ENCODE peak calls at places on chromosome 3, in ten cellular contexts. Z, C, D, H, L, G, S, B, W and U are unnamed samples.

GRCh38 chr3:115792206-115792955 is 169.1 kb downstream of the GAP43 start:
- DNase-seq in C (no peak), Z (no peak), B (no peak), W (no peak), S (no peak), G (no peak), D (no peak), L (no peak), H (no peak), U (no peak)

GRCh38 chr3:184584001-184584891 is 22.7 kb downstream of the EPHB3 start:
- DNase-seq in W (no peak), D (no peak), L (no peak), H (peak; percentile 64), G (no peak), B (no peak), C (no peak), Z (no peak), S (no peak), U (no peak)

GRCh38 chr3:3127432-3128010 is 781 bp downstream of the TRNT1 start:
- DNase-seq in Z (no peak), D (no peak), S (no peak), H (no peak), W (no peak), C (no peak), G (no peak), B (no peak), L (no peak), U (no peak)

GRCh38 chr3:42980209-42980608 is 1.1 kb downstream of the GASK1A start:
- DNase-seq in Z (no peak), B (no peak), S (no peak), G (no peak), H (no peak), D (no peak), L (no peak), W (no peak), C (no peak), U (no peak)

GRCh38 chr3:179323197-179323901 is 518 bp downstream of the ZNF639 start:
- DNase-seq in B (peak; percentile 65), L (peak; percentile 72), S (peak; percentile 60), W (peak; percentile 69), D (peak; percentile 77), Z (peak; percentile 58), C (peak; percentile 80), H (peak; percentile 75), G (peak; percentile 49), U (peak; percentile 76)

GRCh38 chr3:179020112-179020511 is 51.5 kb downstream of the ZMAT3 start:
- DNase-seq in Z (no peak), S (no peak), L (no peak), B (no peak), C (no peak), G (no peak), W (no peak), H (no peak), D (no peak), U (no peak)

GRCh38 chr3:54630111-54630623 is 297.7 kb downstream of the LRTM1 start:
- DNase-seq in S (no peak), C (no peak), H (no peak), W (no peak), B (no peak), D (no peak), L (no peak), Z (no peak), G (no peak), U (no peak)

GRCh38 chr3:169264711-169265110 is 398.8 kb downstream of the MECOM start:
- DNase-seq in D (peak; percentile 22), C (peak; percentile 52), W (peak; percentile 66), L (peak; percentile 45), S (no peak), B (no peak), Z (no peak), H (no peak), G (no peak), U (no peak)

GRCh38 chr3:36866358-36866757 is 78.5 kb downstream of the TRANK1 start:
- DNase-seq in W (no peak), S (no peak), D (no peak), G (no peak), C (no peak), H (no peak), L (no peak), Z (no peak), B (no peak), U (no peak)

GRCh38 chr3:15815696-15816095 is 17.9 kb upstream of the ANKRD28 start:
- DNase-seq in G (no peak), H (no peak), S (no peak), Z (no peak), B (no peak), W (no peak), L (no peak), C (no peak), D (no peak), U (no peak)

GRCh38 chr3:32758375-32758753 is 59.4 kb upstream of the TRIM71 start:
- DNase-seq in B (no peak), C (no peak), D (no peak), G (no peak), S (no peak), H (no peak), Z (no peak), W (no peak), L (no peak), U (no peak)

GRCh38 chr3:135918600-135918999 is 46.9 kb upstream of the PPP2R3A start:
- DNase-seq in W (no peak), B (no peak), S (no peak), D (no peak), L (no peak), Z (no peak), H (no peak), C (no peak), G (no peak), U (no peak)

GRCh38 chr3:172102123-172102882 is 62.9 kb downstream of the FNDC3B start:
- DNase-seq in D (no peak), C (no peak), S (peak; percentile 28), G (no peak), Z (no peak), H (no peak), B (no peak), L (peak; percentile 41), W (peak; percentile 49), U (peak; percentile 78)
- TF ChIP-seq POLR2A in D (no peak), C (no peak), S (no peak), G (no peak), Z (no peak), H (no peak), B (no peak), L (no peak), W (no peak), U (no peak)

GRCh38 chr3:23945903-23946751 is 1.0 kb downstream of the NR1D2 start:
- DNase-seq in S (peak; percentile 97), Z (peak; percentile 98), D (peak; percentile 97), G (peak; percentile 90), W (peak; percentile 99), C (peak; percentile 99), H (peak; percentile 99), L (peak; percentile 99), B (peak; percentile 97), U (peak; percentile 98)
- TF ChIP-seq POLR2A in S (peak; percentile 48), Z (peak; percentile 16), D (peak; percentile 90), G (peak; percentile 46), W (peak; percentile 77), C (peak; percentile 60), H (peak; percentile 68), L (peak; percentile 89), B (peak; percentile 39), U (peak; percentile 60)

DNA sequence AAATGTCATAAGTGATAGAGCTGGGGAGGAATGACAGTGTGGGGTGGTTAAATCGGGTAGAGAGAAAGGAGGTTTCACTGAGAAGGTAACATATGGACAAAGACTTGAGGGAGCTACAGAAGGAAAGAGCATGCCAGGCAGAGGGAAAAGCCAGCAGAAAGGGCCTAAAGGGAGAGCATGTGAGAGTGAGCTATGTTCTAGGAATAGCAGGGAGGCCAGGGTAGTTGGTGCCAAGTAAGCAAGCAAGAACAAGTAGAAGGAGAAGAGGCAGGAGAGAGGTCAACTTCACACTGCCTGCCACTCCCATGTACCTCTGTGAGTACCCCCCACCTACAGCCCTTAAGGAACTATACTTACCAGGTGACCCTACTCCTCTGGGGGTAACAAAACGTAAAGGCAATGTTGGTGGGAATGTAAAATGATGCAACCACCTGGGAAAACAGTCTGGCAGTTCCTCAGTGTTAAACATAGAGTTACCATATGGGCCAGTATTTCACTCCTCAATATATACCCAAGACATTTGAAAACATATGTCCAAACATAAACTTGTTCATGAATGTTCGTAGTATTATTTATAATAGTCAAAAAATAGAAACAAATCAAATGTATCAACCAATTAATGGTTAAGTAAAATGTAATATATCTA is 67.6 kb downstream of the SFMBT1 start:
- DNase-seq in W (no peak), C (peak; percentile 49), S (no peak), H (no peak), Z (no peak), G (no peak), B (no peak), L (no peak), D (no peak), U (no peak)
- TF ChIP-seq POLR2A in W (no peak), C (no peak), S (no peak), H (no peak), Z (no peak), G (no peak), B (no peak), L (no peak), D (no peak), U (no peak)

GRCh38 chr3:46693038-46693896 is at the start of gene ALS2CL:
- DNase-seq in S (peak; percentile 74), D (peak; percentile 55), B (no peak), W (peak; percentile 81), H (peak; percentile 67), G (peak; percentile 59), L (peak; percentile 71), Z (peak; percentile 57), C (peak; percentile 75), U (peak; percentile 75)
- TF ChIP-seq POLR2A in S (peak; percentile 84), D (no peak), B (no peak), W (peak; percentile 85), H (no peak), G (no peak), L (peak; percentile 76), Z (no peak), C (peak; percentile 94), U (peak; percentile 83)

GRCh38 chr3:134427400-134428111 is 53.3 kb upstream of the AMOTL2 start:
- DNase-seq in H (no peak), B (no peak), W (no peak), C (peak; percentile 34), Z (no peak), D (peak; percentile 75), S (no peak), G (no peak), L (no peak), U (no peak)
- TF ChIP-seq POLR2A in H (no peak), B (no peak), W (no peak), C (no peak), Z (no peak), D (no peak), S (no peak), G (no peak), L (no peak), U (no peak)

DNA sequence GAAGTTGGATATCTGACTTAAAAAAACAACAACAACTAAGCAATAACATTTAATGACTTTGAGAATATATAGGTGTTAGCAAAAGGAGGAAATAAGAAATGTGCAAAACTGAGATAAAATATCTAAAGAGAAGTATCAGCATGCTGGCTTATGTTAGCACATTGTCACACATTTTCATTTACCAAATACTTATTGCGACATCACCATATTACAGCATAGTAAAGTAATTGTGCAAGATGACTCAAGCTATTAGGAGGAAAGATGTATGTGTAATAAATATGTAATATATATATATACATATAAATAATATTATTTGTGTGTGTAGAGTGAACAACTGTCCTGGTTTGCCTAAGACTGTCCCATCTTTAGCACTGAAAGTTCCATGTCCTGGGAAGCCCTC is 9.2 kb downstream of the PTX3 start:
- DNase-seq in Z (no peak), D (no peak), W (no peak), L (no peak), C (no peak), H (no peak), G (no peak), B (no peak), S (no peak), U (no peak)
- TF ChIP-seq POLR2A in Z (no peak), D (no peak), W (no peak), L (no peak), C (no peak), H (no peak), G (no peak), B (no peak), S (no peak), U (no peak)